ENCODE peak calls at places on chromosome 4, in eight cellular contexts. D, J, Z, P, X, R, K and Y are unnamed samples.

GRCh38 chr4:151114986-151115385 is 15.6 kb downstream of the RPS3A start:
- DNase-seq in R (no peak), P (no peak), K (no peak), X (no peak), Z (no peak), J (no peak), D (no peak), Y (no peak)

GRCh38 chr4:176902710-176903323 is 110.1 kb upstream of the VEGFC start:
- DNase-seq in Z (no peak), R (no peak), K (no peak), X (no peak), J (no peak), D (no peak), P (no peak), Y (no peak)

GRCh38 chr4:28105271-28105859 is 1244.7 kb downstream of the STIM2 start:
- DNase-seq in P (no peak), K (no peak), D (no peak), J (no peak), Z (no peak), R (no peak), X (no peak), Y (no peak)

GRCh38 chr4:48467442-48467841 is 15.7 kb upstream of the SLC10A4 start:
- DNase-seq in D (no peak), Z (no peak), X (no peak), K (no peak), R (no peak), J (no peak), P (peak; percentile 4), Y (no peak)

GRCh38 chr4:8324640-8325239 is 55.2 kb downstream of the HTRA3 start:
- DNase-seq in J (no peak), D (no peak), R (no peak), Z (no peak), K (peak; percentile 60), P (no peak), X (no peak), Y (no peak)

GRCh38 chr4:147492761-147493160 is 11.9 kb downstream of the EDNRA start:
- DNase-seq in D (no peak), R (no peak), J (no peak), K (peak; percentile 77), X (no peak), P (no peak), Z (no peak), Y (no peak)

GRCh38 chr4:8191136-8191747 is 7.8 kb upstream of the SH3TC1 start:
- DNase-seq in Z (peak; percentile 54), J (no peak), P (no peak), D (no peak), R (no peak), K (peak; percentile 90), X (no peak), Y (peak; percentile 58)

GRCh38 chr4:89528525-89529133 is 221.0 kb upstream of the GPRIN3 start:
- DNase-seq in Z (no peak), K (no peak), D (no peak), X (peak; percentile 49), P (no peak), R (no peak), J (no peak), Y (no peak)

GRCh38 chr4:43251760-43252317 is 359.3 kb downstream of the GRXCR1 start:
- DNase-seq in Z (no peak), J (peak; percentile 39), R (no peak), K (no peak), P (peak; percentile 90), X (no peak), D (no peak), Y (no peak)

GRCh38 chr4:141409556-141409955 is 188.9 kb downstream of the ZNF330 start:
- DNase-seq in R (no peak), Z (no peak), P (no peak), K (no peak), X (no peak), J (no peak), D (no peak), Y (no peak)

GRCh38 chr4:167890226-167890625 is 202.1 kb upstream of the ANXA10 start:
- DNase-seq in K (no peak), D (no peak), R (no peak), J (no peak), Z (no peak), P (no peak), X (no peak), Y (no peak)

GRCh38 chr4:42329421-42329820 is 67.9 kb upstream of the SHISA3 start:
- DNase-seq in X (no peak), R (no peak), D (no peak), K (no peak), J (no peak), Z (no peak), P (no peak), Y (no peak)

GRCh38 chr4:48960988-48961635 is 25.0 kb upstream of the CWH43 start:
- DNase-seq in R (no peak), D (no peak), P (no peak), Z (no peak), X (no peak), K (no peak), J (no peak), Y (no peak)

GRCh38 chr4:108620933-108621905 is 843 bp downstream of the RPL34 start:
- DNase-seq in R (no peak), D (no peak), X (no peak), J (no peak), Z (no peak), K (no peak), P (no peak), Y (no peak)

GRCh38 chr4:115781528-115782146 is 668.2 kb upstream of the NDST4 start:
- DNase-seq in J (no peak), D (no peak), X (no peak), K (no peak), P (no peak), R (no peak), Z (no peak), Y (no peak)

GRCh38 chr4:77358315-77358928 is 201.4 kb downstream of the CCNG2 start:
- DNase-seq in Z (no peak), J (no peak), P (peak; percentile 33), K (no peak), R (no peak), D (no peak), X (peak; percentile 22), Y (peak; percentile 49)

GRCh38 chr4:140635606-140636005 is 66.8 kb upstream of the UCP1 start:
- DNase-seq in R (peak; percentile 62), J (no peak), D (no peak), Z (no peak), K (no peak), X (no peak), P (no peak), Y (peak; percentile 84)

GRCh38 chr4:26589699-26590098 is 5.8 kb downstream of the TBC1D19 start:
- DNase-seq in D (no peak), P (no peak), R (no peak), X (no peak), J (no peak), K (no peak), Z (no peak), Y (no peak)

GRCh38 chr4:179836179-179837075 is 2394.2 kb upstream of the AGA start:
- DNase-seq in J (no peak), P (no peak), R (no peak), K (no peak), Z (no peak), D (no peak), X (no peak), Y (no peak)

GRCh38 chr4:128812360-128812958 is 3.0 kb downstream of the JADE1 start:
- DNase-seq in K (peak; percentile 81), Z (peak; percentile 29), X (peak; percentile 63), P (peak; percentile 56), J (peak; percentile 48), D (peak; percentile 25), R (no peak), Y (peak; percentile 38)

GRCh38 chr4:164212134-164212533 is 541.8 kb upstream of the SMIM31 start:
- DNase-seq in X (no peak), K (no peak), P (no peak), Z (no peak), J (no peak), R (no peak), D (no peak), Y (peak; percentile 1)